ENCODE peak calls at places on chromosomes 2 and 18, in five cellular contexts. One of them, this sample, is unnamed.

GRCh38 chr18:70354080-70354479 is 65.2 kb downstream of the SOCS6 start:
- DNase-seq in progenitor cell of endocrine pancreas: no peak
- DNase-seq in GM13976: no peak
- DNase-seq in PC-3: no peak
- DNase-seq in heart left ventricle: no peak
- DNase-seq in this sample: no peak

GRCh38 chr18:34802938-34803337 is 92.8 kb downstream of the DTNA start:
- DNase-seq in progenitor cell of endocrine pancreas: no peak
- DNase-seq in GM13976: no peak
- DNase-seq in PC-3: no peak
- DNase-seq in heart left ventricle: no peak
- DNase-seq in this sample: no peak

GRCh38 chr2:133415210-133415876 is 152.9 kb downstream of the NCKAP5 start:
- DNase-seq in progenitor cell of endocrine pancreas: no peak
- DNase-seq in GM13976: no peak
- DNase-seq in PC-3: no peak
- DNase-seq in heart left ventricle: peak; percentile 47
- DNase-seq in this sample: no peak

GRCh38 chr2:26100384-26100783 is 66.5 kb downstream of the RAB10 start:
- DNase-seq in progenitor cell of endocrine pancreas: no peak
- DNase-seq in GM13976: no peak
- DNase-seq in PC-3: no peak
- DNase-seq in heart left ventricle: no peak
- DNase-seq in this sample: no peak

GRCh38 chr18:623760-624620 is 27.2 kb downstream of the CLUL1 start:
- DNase-seq in progenitor cell of endocrine pancreas: peak; percentile 49
- DNase-seq in GM13976: peak; percentile 60
- DNase-seq in PC-3: peak; percentile 85
- DNase-seq in heart left ventricle: peak; percentile 64
- DNase-seq in this sample: peak; percentile 68

GRCh38 chr18:5107990-5108389 is 89.1 kb downstream of the AKAIN1 start:
- DNase-seq in progenitor cell of endocrine pancreas: no peak
- DNase-seq in GM13976: no peak
- DNase-seq in PC-3: peak; percentile 4
- DNase-seq in heart left ventricle: no peak
- DNase-seq in this sample: no peak

GRCh38 chr2:98892871-98893270 is 43.2 kb downstream of the CRACDL start:
- DNase-seq in progenitor cell of endocrine pancreas: no peak
- DNase-seq in GM13976: no peak
- DNase-seq in PC-3: no peak
- DNase-seq in heart left ventricle: no peak
- DNase-seq in this sample: no peak

GRCh38 chr2:48279347-48279746 is 250.6 kb upstream of the STON1 start:
- DNase-seq in progenitor cell of endocrine pancreas: no peak
- DNase-seq in GM13976: no peak
- DNase-seq in PC-3: no peak
- DNase-seq in heart left ventricle: no peak
- DNase-seq in this sample: no peak

GRCh38 chr2:240960309-240960962 is 38.0 kb upstream of the SNED1 start:
- DNase-seq in progenitor cell of endocrine pancreas: peak; percentile 9
- DNase-seq in GM13976: peak; percentile 23
- DNase-seq in PC-3: no peak
- DNase-seq in heart left ventricle: peak; percentile 61
- DNase-seq in this sample: peak; percentile 78

GRCh38 chr2:227415538-227416424 is 28.0 kb upstream of the SCYGR1 start:
- DNase-seq in progenitor cell of endocrine pancreas: no peak
- DNase-seq in GM13976: no peak
- DNase-seq in PC-3: peak; percentile 81
- DNase-seq in heart left ventricle: peak; percentile 59
- DNase-seq in this sample: peak; percentile 75

GRCh38 chr2:146523218-146523617 is 1321.6 kb upstream of the ACVR2A start:
- DNase-seq in progenitor cell of endocrine pancreas: no peak
- DNase-seq in GM13976: peak; percentile 2
- DNase-seq in PC-3: peak; percentile 59
- DNase-seq in heart left ventricle: no peak
- DNase-seq in this sample: no peak

GRCh38 chr18:79965119-79965902 is 868 bp downstream of the HSBP1L1 start:
- DNase-seq in progenitor cell of endocrine pancreas: no peak
- DNase-seq in GM13976: no peak
- DNase-seq in PC-3: peak; percentile 72
- DNase-seq in heart left ventricle: no peak
- DNase-seq in this sample: peak; percentile 73

GRCh38 chr2:74181739-74182138 is 3.1 kb upstream of the MOB1A start:
- DNase-seq in progenitor cell of endocrine pancreas: no peak
- DNase-seq in GM13976: peak; percentile 57
- DNase-seq in PC-3: no peak
- DNase-seq in heart left ventricle: peak; percentile 40
- DNase-seq in this sample: peak; percentile 65

GRCh38 chr2:41394541-41394940 is 653.3 kb upstream of the PKDCC start:
- DNase-seq in progenitor cell of endocrine pancreas: no peak
- DNase-seq in GM13976: no peak
- DNase-seq in PC-3: no peak
- DNase-seq in heart left ventricle: no peak
- DNase-seq in this sample: no peak

GRCh38 chr2:41405429-41405828 is 642.4 kb upstream of the PKDCC start:
- DNase-seq in progenitor cell of endocrine pancreas: no peak
- DNase-seq in GM13976: no peak
- DNase-seq in PC-3: no peak
- DNase-seq in heart left ventricle: no peak
- DNase-seq in this sample: no peak

GRCh38 chr2:41395692-41396091 is 652.1 kb upstream of the PKDCC start:
- DNase-seq in progenitor cell of endocrine pancreas: no peak
- DNase-seq in GM13976: no peak
- DNase-seq in PC-3: no peak
- DNase-seq in heart left ventricle: no peak
- DNase-seq in this sample: no peak

GRCh38 chr2:41400057-41400665 is 647.7 kb upstream of the PKDCC start:
- DNase-seq in progenitor cell of endocrine pancreas: no peak
- DNase-seq in GM13976: no peak
- DNase-seq in PC-3: peak; percentile 51
- DNase-seq in heart left ventricle: no peak
- DNase-seq in this sample: no peak
- TF ChIP-seq CTCF in progenitor cell of endocrine pancreas: peak; percentile 51
- TF ChIP-seq CTCF in GM13976: no peak
- TF ChIP-seq CTCF in PC-3: peak; percentile 71
- TF ChIP-seq CTCF in heart left ventricle: peak; percentile 15
- TF ChIP-seq CTCF in this sample: peak; percentile 15

GRCh38 chr2:60351321-60351720 is 202.1 kb downstream of the BCL11A start:
- DNase-seq in progenitor cell of endocrine pancreas: no peak
- DNase-seq in GM13976: no peak
- DNase-seq in PC-3: no peak
- DNase-seq in heart left ventricle: no peak
- DNase-seq in this sample: no peak
- TF ChIP-seq CTCF in progenitor cell of endocrine pancreas: no peak
- TF ChIP-seq CTCF in GM13976: no peak
- TF ChIP-seq CTCF in PC-3: no peak
- TF ChIP-seq CTCF in heart left ventricle: no peak
- TF ChIP-seq CTCF in this sample: no peak

GRCh38 chr2:73035899-73036778 is 35.4 kb downstream of the SFXN5 start:
- DNase-seq in progenitor cell of endocrine pancreas: no peak
- DNase-seq in GM13976: no peak
- DNase-seq in PC-3: peak; percentile 4
- DNase-seq in heart left ventricle: no peak
- DNase-seq in this sample: no peak
- TF ChIP-seq CTCF in progenitor cell of endocrine pancreas: no peak
- TF ChIP-seq CTCF in GM13976: no peak
- TF ChIP-seq CTCF in PC-3: peak; percentile 39
- TF ChIP-seq CTCF in heart left ventricle: no peak
- TF ChIP-seq CTCF in this sample: no peak

GRCh38 chr18:59994357-59994756 is 94.6 kb downstream of the PMAIP1 start:
- DNase-seq in progenitor cell of endocrine pancreas: no peak
- DNase-seq in GM13976: no peak
- DNase-seq in PC-3: peak; percentile 53
- DNase-seq in heart left ventricle: no peak
- DNase-seq in this sample: no peak

GRCh38 chr18:59993560-59993959 is 93.8 kb downstream of the PMAIP1 start:
- DNase-seq in progenitor cell of endocrine pancreas: no peak
- DNase-seq in GM13976: no peak
- DNase-seq in PC-3: no peak
- DNase-seq in heart left ventricle: no peak
- DNase-seq in this sample: no peak

DNA sequence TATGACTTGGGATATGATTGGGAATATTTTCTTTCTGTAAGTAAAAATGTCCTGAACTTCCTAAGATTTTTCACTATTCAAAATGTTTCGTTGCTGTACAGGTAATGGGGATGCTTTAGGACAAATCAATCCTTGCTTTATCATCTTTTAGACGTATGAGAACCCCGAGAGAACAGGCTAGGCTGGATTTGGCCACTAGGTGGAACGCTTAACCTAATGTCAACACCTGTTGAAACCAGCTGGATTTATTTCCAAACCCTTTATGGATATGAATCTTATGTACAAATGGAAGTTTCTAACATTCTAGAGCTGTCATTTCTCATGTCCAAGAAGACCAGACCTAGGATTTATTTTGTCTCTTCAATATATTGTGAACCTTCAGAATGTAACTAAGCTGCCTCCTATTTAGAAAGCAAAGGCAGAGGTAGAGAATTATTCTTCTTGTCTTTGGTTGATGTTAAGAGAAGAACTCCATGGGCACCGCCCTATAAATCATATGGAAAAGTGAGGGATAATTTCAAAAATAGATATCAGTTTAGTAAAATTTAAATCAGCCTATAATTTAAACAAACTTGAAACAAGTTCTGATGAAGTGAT is 96.7 kb downstream of the PMAIP1 start:
- DNase-seq in progenitor cell of endocrine pancreas: peak; percentile 29
- DNase-seq in GM13976: no peak
- DNase-seq in PC-3: peak; percentile 82
- DNase-seq in heart left ventricle: no peak
- DNase-seq in this sample: no peak
- TF ChIP-seq CTCF in progenitor cell of endocrine pancreas: peak; percentile 81
- TF ChIP-seq CTCF in GM13976: peak; percentile 42
- TF ChIP-seq CTCF in PC-3: peak; percentile 95
- TF ChIP-seq CTCF in heart left ventricle: no peak
- TF ChIP-seq CTCF in this sample: peak; percentile 58

DNA sequence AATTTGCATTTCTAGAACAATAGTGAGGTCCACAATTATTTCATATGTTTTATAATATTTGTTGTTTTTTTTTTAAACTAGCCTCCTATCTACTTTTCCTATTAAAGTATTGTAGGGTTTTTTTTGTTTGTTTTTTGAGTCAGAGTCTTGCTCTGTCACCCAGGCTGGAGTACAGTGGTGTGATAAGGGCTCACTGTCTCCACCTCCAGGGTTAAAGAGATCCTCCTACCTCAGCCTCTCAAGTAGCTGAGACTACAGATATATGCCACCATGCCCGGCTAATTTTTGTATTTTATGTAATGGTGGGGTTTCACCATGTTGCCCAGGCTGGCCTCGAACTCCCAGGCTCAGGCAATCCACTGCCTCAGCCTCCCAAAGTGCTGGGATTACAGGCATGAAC is 122.5 kb downstream of the SLC39A10 start:
- DNase-seq in progenitor cell of endocrine pancreas: no peak
- DNase-seq in GM13976: no peak
- DNase-seq in PC-3: peak; percentile 66
- DNase-seq in heart left ventricle: no peak
- DNase-seq in this sample: no peak
- TF ChIP-seq CTCF in progenitor cell of endocrine pancreas: no peak
- TF ChIP-seq CTCF in GM13976: no peak
- TF ChIP-seq CTCF in PC-3: peak; percentile 50
- TF ChIP-seq CTCF in heart left ventricle: no peak
- TF ChIP-seq CTCF in this sample: no peak

DNA sequence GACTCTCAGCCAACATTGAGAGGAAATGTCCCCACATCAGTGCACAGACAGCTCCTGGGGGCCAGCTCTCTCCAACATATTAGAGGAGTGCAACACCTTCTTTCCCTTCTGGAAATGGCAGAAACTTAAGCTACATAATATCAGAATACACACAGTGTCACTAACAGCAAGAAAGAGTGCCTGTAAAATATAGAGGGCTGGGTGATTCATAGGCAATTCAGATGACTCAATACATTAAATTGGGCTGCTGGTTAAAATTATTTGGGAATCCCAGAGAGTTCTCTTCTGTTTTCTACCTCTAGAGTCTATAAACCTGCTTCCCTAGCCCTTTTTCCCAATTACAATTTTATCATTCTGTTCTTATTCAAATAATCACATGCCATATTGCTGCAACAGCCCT is 381.4 kb downstream of the MBD2 start:
- DNase-seq in progenitor cell of endocrine pancreas: no peak
- DNase-seq in GM13976: no peak
- DNase-seq in PC-3: peak; percentile 58
- DNase-seq in heart left ventricle: no peak
- DNase-seq in this sample: no peak
- TF ChIP-seq CTCF in progenitor cell of endocrine pancreas: no peak
- TF ChIP-seq CTCF in GM13976: no peak
- TF ChIP-seq CTCF in PC-3: no peak
- TF ChIP-seq CTCF in heart left ventricle: no peak
- TF ChIP-seq CTCF in this sample: no peak

GRCh38 chr2:225797394-225797793 is 397.9 kb downstream of the NYAP2 start:
- DNase-seq in progenitor cell of endocrine pancreas: no peak
- DNase-seq in GM13976: no peak
- DNase-seq in PC-3: no peak
- DNase-seq in heart left ventricle: no peak
- DNase-seq in this sample: no peak
- TF ChIP-seq CTCF in progenitor cell of endocrine pancreas: no peak
- TF ChIP-seq CTCF in GM13976: no peak
- TF ChIP-seq CTCF in PC-3: peak; percentile 22
- TF ChIP-seq CTCF in heart left ventricle: peak; percentile 11
- TF ChIP-seq CTCF in this sample: no peak

DNA sequence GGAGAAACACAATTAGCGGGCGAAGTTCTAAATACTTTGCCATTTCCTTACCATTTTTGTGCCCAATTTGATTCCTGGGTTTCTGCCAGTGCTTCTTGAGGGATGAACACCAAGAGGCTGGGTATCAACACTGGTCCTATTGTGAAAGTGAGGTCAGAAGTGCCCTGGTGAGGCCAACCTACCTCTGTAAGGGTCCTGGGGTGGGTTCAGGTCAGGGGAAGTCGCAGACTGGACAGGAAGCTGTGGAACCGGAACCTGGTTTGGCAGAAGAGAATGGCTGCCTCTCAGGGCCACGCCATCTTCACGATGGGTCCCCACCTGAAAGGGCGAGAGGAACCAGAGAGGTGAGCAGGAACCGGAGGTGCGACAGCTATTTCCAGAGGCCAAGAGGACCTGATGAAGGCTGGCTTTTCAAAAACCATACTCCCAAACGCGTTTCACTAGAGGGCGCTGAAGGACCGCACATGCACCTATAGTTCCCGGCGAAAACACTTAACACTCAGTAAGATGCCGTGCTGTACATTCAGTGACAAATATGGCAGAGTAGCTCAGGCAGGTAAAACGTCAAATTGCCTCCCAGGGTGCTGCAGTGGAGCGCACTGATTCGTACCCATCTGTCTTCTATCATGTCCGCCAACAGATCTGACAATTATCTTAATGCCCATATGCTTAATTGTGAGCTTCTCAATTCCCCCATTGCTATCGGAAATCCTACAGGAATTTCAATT is 275.3 kb upstream of the CCDC68 start:
- DNase-seq in progenitor cell of endocrine pancreas: peak; percentile 67
- DNase-seq in GM13976: peak; percentile 41
- DNase-seq in PC-3: peak; percentile 88
- DNase-seq in heart left ventricle: peak; percentile 67
- DNase-seq in this sample: peak; percentile 66
- TF ChIP-seq CTCF in progenitor cell of endocrine pancreas: peak; percentile 89
- TF ChIP-seq CTCF in GM13976: peak; percentile 66
- TF ChIP-seq CTCF in PC-3: peak; percentile 93
- TF ChIP-seq CTCF in heart left ventricle: peak; percentile 83
- TF ChIP-seq CTCF in this sample: peak; percentile 72